ENCODE peak calls at places on chromosome 13, in ten cellular contexts. Q is stomach, V is lower leg skin, W is erythroblast, D is H1, J is ovary, O is IMR-90, G is tibial nerve, L is heart left ventricle, H is breast epithelium. B is an unnamed sample.

GRCh38 chr13:91709180-91709579 is 310.8 kb downstream of the GPC5 start:
- DNase-seq in H (no peak), V (no peak), O (no peak), L (no peak), J (no peak), D (no peak), G (no peak), W (no peak), Q (no peak), B (no peak)

GRCh38 chr13:109973279-109973678 is 186.9 kb upstream of the IRS2 start:
- DNase-seq in L (no peak), Q (no peak), H (no peak), O (no peak), V (no peak), D (no peak), W (no peak), J (no peak), G (no peak), B (no peak)

GRCh38 chr13:26468203-26468602 is 89.3 kb upstream of the WASF3 start:
- DNase-seq in Q (no peak), W (no peak), V (peak), J (no peak), G (no peak), O (no peak), L (no peak), D (peak), H (no peak), B (no peak)

GRCh38 chr13:40026174-40026585 is 370.7 kb downstream of the COG6 start:
- DNase-seq in Q (no peak), O (peak), H (no peak), V (no peak), W (no peak), G (no peak), D (no peak), L (no peak), J (no peak), B (no peak)

GRCh38 chr13:45341799-45342584 is 1.0 kb upstream of the TPT1 start:
- DNase-seq in W (peak), V (peak), L (no peak), Q (peak), O (no peak), G (peak), H (no peak), J (no peak), D (no peak), B (peak)

GRCh38 chr13:24865158-24865557 is 101.2 kb downstream of the RNF17 start:
- DNase-seq in W (no peak), L (no peak), D (no peak), J (no peak), G (no peak), O (peak), H (no peak), V (no peak), Q (no peak), B (no peak)

GRCh38 chr13:27772651-27773425 is 19.4 kb upstream of the GSX1 start:
- DNase-seq in D (no peak), J (no peak), W (no peak), H (no peak), Q (no peak), L (no peak), O (no peak), V (no peak), G (no peak), B (no peak)

GRCh38 chr13:25291691-25292090 is 4.4 kb upstream of the MTMR6 start:
- DNase-seq in W (no peak), J (no peak), D (no peak), G (no peak), Q (no peak), O (no peak), H (no peak), V (no peak), L (no peak), B (no peak)

GRCh38 chr13:44300895-44301638 is 72.6 kb upstream of the SERP2 start:
- DNase-seq in D (no peak), O (peak), L (peak), V (no peak), J (peak), G (no peak), W (no peak), Q (peak), H (peak), B (peak)

GRCh38 chr13:92265408-92265807 is 867.0 kb downstream of the GPC5 start:
- DNase-seq in V (no peak), D (no peak), J (no peak), O (peak), H (no peak), L (no peak), G (no peak), Q (no peak), W (no peak), B (no peak)

GRCh38 chr13:91459485-91459884 is 61.1 kb downstream of the GPC5 start:
- DNase-seq in D (no peak), H (no peak), G (no peak), L (no peak), V (no peak), Q (no peak), O (no peak), J (no peak), W (no peak), B (no peak)

GRCh38 chr13:113906566-113906965 is 42.7 kb upstream of the GAS6 start:
- DNase-seq in V (peak), D (peak), J (no peak), Q (peak), O (no peak), L (no peak), W (no peak), H (peak), G (no peak), B (no peak)

GRCh38 chr13:23372264-23372905 is 61.1 kb downstream of the SACS start:
- DNase-seq in O (peak), V (no peak), J (no peak), Q (no peak), L (no peak), W (peak), D (no peak), H (no peak), G (no peak), B (no peak)

GRCh38 chr13:23378009-23378632 is 55.4 kb downstream of the SACS start:
- DNase-seq in V (peak), W (no peak), O (peak), D (no peak), Q (no peak), L (peak), J (no peak), H (no peak), G (no peak), B (peak)

GRCh38 chr13:23380534-23380933 is 53.0 kb downstream of the SACS start:
- DNase-seq in J (no peak), G (no peak), H (no peak), D (no peak), O (peak), V (no peak), L (no peak), Q (no peak), W (no peak), B (no peak)

GRCh38 chr13:23377603-23378002 is 55.9 kb downstream of the SACS start:
- DNase-seq in Q (no peak), L (no peak), W (no peak), H (no peak), D (no peak), G (no peak), J (no peak), V (no peak), O (no peak), B (peak)

DNA sequence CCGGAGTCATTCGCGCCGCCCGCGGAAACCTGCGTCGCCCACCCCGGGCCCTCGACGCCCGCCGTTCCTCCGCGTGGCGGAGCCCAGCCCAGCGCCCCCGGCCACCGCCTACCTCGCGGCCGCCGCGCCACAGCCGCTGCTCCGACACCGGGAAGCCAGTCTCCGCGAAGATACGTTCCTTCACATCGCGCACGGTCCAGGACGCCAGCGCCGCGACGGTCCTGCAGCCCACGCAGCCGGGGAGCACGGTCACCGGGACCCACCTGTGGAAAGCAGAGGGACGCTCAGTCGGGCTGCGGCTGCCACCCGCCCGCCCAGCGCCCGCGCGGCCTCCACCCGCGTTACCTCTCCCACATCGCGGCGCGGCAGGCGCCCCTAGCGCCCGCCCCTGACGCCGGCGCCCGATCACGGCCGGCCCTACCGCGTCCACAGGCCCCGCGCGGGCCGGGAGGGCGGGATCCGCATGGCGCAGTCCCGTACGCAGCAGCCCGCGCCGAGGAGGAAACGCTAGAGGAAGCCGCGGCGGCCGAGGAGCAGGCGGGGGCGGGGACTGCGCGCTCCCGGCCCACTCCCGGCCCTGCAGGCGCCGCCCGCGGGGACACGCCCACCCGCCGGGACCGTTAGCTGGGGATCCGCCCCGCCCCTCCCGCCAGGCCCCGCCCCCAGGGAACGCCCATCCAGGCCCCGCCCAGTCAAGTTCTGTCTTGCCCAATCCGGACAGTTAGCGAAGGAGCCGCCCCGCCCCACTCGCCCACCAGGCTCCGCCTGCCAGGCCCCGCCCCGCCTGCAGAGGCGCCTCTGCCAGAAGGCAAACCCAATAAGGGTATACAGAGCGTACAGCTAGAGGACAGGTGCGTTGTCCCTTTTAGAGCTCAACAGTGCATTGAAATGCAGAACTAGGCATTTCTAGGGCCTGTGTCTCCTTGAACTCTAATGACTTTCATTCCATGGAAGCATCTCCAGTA is 58.2 kb downstream of the SACS start:
- DNase-seq in L (peak), O (peak), V (peak), Q (peak), D (peak), G (peak), H (peak), W (peak), J (peak), B (peak)
- TF ChIP-seq POLR2A in L (peak), O (peak), V (no peak), Q (no peak), D (peak), G (peak), H (no peak), W (peak), J (peak), B (peak)

DNA sequence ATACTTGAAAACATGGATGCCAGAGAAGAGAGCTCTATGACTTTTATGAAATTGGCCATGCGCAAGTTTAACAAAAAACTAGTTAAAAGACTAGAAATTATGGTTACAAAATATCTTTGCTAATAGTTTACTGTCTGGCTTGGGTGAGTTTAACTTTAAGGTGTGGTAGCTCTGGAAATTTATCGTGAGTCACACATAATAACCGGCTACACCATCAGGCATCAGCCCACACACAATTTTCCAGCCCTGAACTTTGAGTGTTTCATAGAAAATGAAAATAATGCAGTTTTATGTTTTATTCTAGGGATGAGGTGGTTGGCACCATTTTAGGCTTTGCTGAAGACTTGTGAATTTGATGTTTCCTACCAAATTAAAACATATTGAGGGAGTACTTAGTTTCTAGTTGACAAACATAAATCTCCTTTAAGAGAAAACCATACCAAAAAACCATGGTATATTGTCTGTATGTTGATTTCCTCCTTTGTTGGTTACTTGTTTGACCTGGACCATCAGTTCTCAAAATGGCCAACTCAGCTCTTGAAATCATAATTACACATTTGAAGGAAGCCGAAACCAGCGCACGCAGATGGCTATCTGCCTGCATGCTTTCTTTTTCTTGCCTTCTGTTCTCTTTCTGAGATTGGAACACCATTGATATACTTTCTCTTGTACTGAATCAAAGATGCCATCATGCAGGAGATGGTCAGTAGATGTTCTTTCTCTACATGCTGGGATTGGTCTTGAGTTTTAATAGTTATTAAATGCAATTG is 125.1 kb downstream of the AKAP11 start:
- DNase-seq in V (no peak), O (no peak), H (no peak), G (no peak), D (no peak), Q (no peak), J (no peak), W (no peak), L (no peak), B (no peak)
- TF ChIP-seq POLR2A in V (no peak), O (no peak), H (no peak), G (no peak), D (no peak), Q (no peak), J (no peak), W (no peak), L (no peak), B (no peak)

DNA sequence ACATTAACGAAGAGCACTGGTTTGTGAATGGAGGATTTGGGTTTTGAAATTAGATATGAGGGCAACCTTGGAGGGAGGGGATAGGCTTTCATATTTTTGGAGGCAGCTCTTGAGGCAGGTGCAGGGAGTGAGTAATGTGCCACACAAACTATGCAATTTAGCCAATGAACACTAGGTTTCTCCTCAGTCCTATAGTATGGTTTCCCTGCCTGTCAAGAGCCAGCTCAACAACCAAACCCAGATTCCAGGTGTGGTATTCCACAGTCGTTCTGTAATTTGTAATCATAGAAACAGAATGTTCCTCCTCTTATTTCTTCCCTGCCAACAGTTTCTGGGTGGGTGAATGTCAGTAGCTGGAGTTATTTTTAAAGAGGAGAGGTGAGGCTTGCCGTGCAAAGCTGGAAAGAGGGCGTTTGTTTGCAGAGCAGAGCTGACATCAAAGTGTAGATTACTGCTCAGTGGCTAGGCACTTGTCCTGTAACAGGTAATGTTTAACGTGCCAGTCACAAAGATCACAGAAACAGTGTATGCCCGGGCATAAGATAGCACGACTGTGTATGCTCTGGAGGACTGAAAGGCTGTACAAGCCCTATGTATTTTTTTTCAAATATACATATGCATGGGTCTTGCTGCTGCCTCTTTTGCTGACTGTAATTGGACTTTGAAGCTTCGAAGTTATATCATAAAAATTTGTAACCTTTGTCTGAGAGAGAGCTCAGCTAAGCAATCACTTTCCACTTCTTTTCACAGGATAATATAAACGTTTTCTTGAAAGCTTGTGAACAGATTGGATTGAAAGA is 124.3 kb downstream of the LMO7 start:
- DNase-seq in O (peak), H (no peak), W (no peak), V (no peak), L (peak), J (no peak), Q (peak), D (no peak), G (no peak), B (no peak)
- TF ChIP-seq POLR2A in O (no peak), H (no peak), W (no peak), V (no peak), L (peak), J (no peak), Q (no peak), D (no peak), G (peak), B (no peak)

GRCh38 chr13:32316030-32316344 is 679 bp downstream of the BRCA2 start:
- DNase-seq in H (no peak), W (no peak), V (no peak), G (no peak), O (no peak), J (no peak), Q (peak), D (no peak), L (no peak), B (no peak)
- TF ChIP-seq POLR2A in H (no peak), W (no peak), V (no peak), G (no peak), O (no peak), J (no peak), Q (no peak), D (no peak), L (no peak), B (no peak)

DNA sequence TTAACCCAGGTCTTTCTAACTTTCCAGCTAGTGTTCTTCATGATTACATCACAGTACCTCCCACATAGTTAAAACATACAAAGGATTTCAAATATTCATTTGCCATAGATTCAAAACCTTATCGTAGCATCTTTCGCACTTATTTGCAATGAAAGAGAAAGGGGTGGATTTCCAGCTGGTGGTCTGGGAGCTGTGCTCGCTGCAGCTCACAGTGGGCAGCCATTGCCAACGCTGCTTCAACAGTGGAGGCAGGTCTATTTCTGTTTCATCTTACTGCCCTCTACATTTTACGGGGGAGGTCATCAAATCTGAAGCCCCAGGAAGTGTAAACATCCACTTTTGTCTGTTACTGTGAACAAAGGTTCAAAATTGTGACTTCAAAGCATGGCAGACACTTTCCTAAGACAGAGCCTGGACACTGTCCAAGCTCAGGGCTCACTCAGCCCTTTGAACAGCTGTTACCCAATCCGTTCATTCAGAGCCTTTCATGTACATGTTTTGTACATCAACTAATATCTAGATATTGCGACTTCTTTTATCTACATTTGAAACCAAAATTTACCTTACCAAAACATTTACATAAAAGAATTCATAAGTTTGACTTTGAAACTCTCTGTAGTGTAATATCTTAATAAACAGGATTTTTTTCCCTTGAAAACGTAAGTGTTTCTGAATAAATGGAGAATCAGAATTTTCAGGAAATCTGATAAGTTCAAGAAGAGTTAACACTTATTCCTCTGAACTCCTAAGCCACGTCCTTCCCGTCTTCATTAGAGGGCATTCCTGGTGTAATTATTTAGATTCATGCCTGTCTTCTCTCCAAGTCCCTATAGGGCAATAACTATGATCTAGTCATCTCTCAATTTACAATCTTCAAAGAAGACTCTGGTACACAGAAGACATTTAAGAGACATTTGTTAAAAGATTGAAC is 25.1 kb downstream of the STARD13 start:
- DNase-seq in D (no peak), W (no peak), L (no peak), Q (no peak), V (no peak), G (no peak), O (peak), H (no peak), J (no peak), B (no peak)
- TF ChIP-seq POLR2A in D (no peak), W (no peak), L (no peak), Q (no peak), V (no peak), G (no peak), O (no peak), H (no peak), J (no peak), B (no peak)

DNA sequence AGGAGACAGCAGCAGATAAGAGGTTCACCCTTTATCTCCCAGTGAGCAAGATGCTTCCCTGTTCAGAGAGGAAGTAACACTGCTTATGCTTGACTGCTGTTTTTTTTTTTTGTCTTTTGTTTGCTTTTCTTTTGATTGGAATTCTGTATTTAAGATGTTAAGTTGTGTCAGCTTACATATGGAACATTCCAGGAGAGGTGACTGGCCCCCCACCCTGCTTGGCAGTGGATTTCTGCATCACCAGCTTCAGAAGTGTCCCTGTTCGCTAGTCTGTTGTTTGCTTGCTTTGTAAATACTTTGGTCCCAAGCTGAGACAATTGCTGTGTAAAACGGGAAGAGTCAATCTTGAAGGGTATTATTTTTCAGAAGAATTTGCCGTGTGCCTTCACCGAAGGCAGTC is 43.0 kb downstream of the IFT88 start:
- DNase-seq in W (peak), L (no peak), H (no peak), D (no peak), Q (no peak), O (peak), J (no peak), G (no peak), V (no peak), B (no peak)
- TF ChIP-seq POLR2A in W (no peak), L (no peak), H (no peak), D (no peak), Q (no peak), O (no peak), J (no peak), G (no peak), V (no peak), B (no peak)

GRCh38 chr13:95552539-95553270 is at the start of gene CLDN10:
- DNase-seq in O (no peak), W (peak), H (no peak), L (no peak), V (no peak), Q (no peak), D (peak), G (no peak), J (no peak), B (no peak)
- TF ChIP-seq POLR2A in O (no peak), W (no peak), H (no peak), L (no peak), V (no peak), Q (no peak), D (peak), G (no peak), J (no peak), B (no peak)

DNA sequence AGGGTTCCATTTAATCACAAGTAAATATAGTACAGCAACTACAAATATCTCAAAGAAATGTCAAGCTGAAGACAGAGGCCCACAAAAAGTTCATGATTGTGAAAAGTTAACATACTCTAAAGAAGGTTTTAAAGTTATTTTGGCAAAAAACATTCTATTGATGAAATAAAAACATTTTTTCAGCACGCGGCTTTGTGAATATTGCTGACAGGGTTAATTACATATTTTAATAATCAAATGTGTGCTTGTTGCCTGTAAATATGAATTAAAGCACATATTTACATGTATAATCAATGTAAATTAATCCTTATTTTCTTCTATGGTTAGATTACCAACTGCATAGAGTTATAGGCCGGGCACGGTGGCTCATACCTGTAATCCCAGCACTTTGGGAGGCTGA is 328.1 kb downstream of the MZT1 start:
- DNase-seq in D (no peak), G (no peak), W (no peak), V (no peak), O (no peak), Q (no peak), J (no peak), H (no peak), L (no peak), B (no peak)
- TF ChIP-seq POLR2A in D (no peak), G (no peak), W (no peak), V (no peak), O (no peak), Q (no peak), J (no peak), H (no peak), L (no peak), B (no peak)

B was measured in uterus.